ENCODE peak calls at places on chromosomes 3 and 15, in five cellular contexts. E is ovary, H is fibroblast of lung, Y is aorta, A is right lobe of liver. W is an unnamed sample.

GRCh38 chr3:188362405-188362831 is 208.5 kb downstream of the LPP start:
- DNase-seq in E (no peak), H (peak), Y (no peak), A (no peak), W (peak)

GRCh38 chr3:71087109-71088018 is 496.2 kb downstream of the FOXP1 start:
- DNase-seq in E (no peak), A (no peak), Y (no peak), H (peak), W (peak)

GRCh38 chr3:190435618-190436017 is 14.1 kb downstream of the TMEM207 start:
- DNase-seq in H (no peak), Y (no peak), A (no peak), E (no peak), W (no peak)

GRCh38 chr3:71916747-71917369 is 131.9 kb upstream of the PROK2 start:
- DNase-seq in Y (peak), A (peak), H (peak), E (peak), W (no peak)

GRCh38 chr3:31890742-31891469 is 90.2 kb downstream of the OSBPL10 start:
- DNase-seq in E (no peak), A (no peak), H (no peak), Y (no peak), W (no peak)

GRCh38 chr3:50441818-50442217 is 61.6 kb downstream of the CACNA2D2 start:
- DNase-seq in H (no peak), A (no peak), E (no peak), Y (no peak), W (no peak)

GRCh38 chr15:79004336-79004735 is 59.5 kb upstream of the CTSH start:
- DNase-seq in Y (peak), E (no peak), A (no peak), H (peak), W (peak)

GRCh38 chr3:71549948-71550347 is 33.6 kb downstream of the FOXP1 start:
- DNase-seq in A (no peak), E (no peak), Y (no peak), H (peak), W (no peak)

GRCh38 chr3:120908030-120908802 is at the start of gene STXBP5L:
- DNase-seq in A (peak), E (peak), Y (peak), H (peak), W (peak)

GRCh38 chr15:78047631-78048409 is 29.7 kb downstream of the TBC1D2B start:
- DNase-seq in E (no peak), Y (peak), A (no peak), H (peak), W (no peak)

GRCh38 chr3:22960326-22960984 is 242.7 kb upstream of the UBE2E2 start:
- DNase-seq in E (peak), A (no peak), Y (peak), H (peak), W (no peak)

GRCh38 chr3:10511809-10512494 is 6.6 kb upstream of the ATP2B2 start:
- DNase-seq in A (no peak), Y (peak), E (no peak), H (peak), W (peak)

GRCh38 chr15:65423977-65424679 is 1.4 kb upstream of the IGDCC4 start:
- DNase-seq in E (no peak), H (peak), Y (no peak), A (no peak), W (peak)

GRCh38 chr3:13193320-13194284 is 120.4 kb upstream of the IQSEC1 start:
- DNase-seq in A (no peak), E (no peak), Y (no peak), H (no peak), W (peak)

GRCh38 chr3:49266410-49267170 is 10.4 kb downstream of the C3orf62 start:
- DNase-seq in E (no peak), Y (no peak), H (no peak), A (no peak), W (no peak)

GRCh38 chr15:74399511-74400312 is 32.3 kb upstream of the CYP11A1 start:
- DNase-seq in E (no peak), Y (no peak), H (peak), A (no peak), W (peak)

GRCh38 chr15:66287461-66288055 is 5.8 kb upstream of the DIS3L start:
- DNase-seq in H (peak), Y (no peak), E (no peak), A (no peak), W (peak)

GRCh38 chr3:149705416-149705815 is 46.9 kb downstream of the COMMD2 start:
- DNase-seq in Y (no peak), H (no peak), A (no peak), E (no peak), W (no peak)

GRCh38 chr3:117587416-117587815 is 877.8 kb downstream of the TUSC7 start:
- DNase-seq in A (no peak), Y (no peak), E (no peak), H (no peak), W (no peak)

GRCh38 chr3:66693461-66693912 is 192.7 kb upstream of the LRIG1 start:
- DNase-seq in E (peak), A (peak), Y (no peak), H (peak), W (peak)

GRCh38 chr15:73265536-73266153 is 103.1 kb downstream of the HCN4 start:
- DNase-seq in Y (no peak), E (peak), A (no peak), H (peak), W (peak)

GRCh38 chr3:126750760-126751129 is 46.7 kb downstream of the CHCHD6 start:
- DNase-seq in A (no peak), Y (no peak), H (no peak), E (no peak), W (peak)
- H3K27ac ChIP-seq in A (no peak), Y (no peak), H (no peak), E (no peak), W (no peak)

DNA sequence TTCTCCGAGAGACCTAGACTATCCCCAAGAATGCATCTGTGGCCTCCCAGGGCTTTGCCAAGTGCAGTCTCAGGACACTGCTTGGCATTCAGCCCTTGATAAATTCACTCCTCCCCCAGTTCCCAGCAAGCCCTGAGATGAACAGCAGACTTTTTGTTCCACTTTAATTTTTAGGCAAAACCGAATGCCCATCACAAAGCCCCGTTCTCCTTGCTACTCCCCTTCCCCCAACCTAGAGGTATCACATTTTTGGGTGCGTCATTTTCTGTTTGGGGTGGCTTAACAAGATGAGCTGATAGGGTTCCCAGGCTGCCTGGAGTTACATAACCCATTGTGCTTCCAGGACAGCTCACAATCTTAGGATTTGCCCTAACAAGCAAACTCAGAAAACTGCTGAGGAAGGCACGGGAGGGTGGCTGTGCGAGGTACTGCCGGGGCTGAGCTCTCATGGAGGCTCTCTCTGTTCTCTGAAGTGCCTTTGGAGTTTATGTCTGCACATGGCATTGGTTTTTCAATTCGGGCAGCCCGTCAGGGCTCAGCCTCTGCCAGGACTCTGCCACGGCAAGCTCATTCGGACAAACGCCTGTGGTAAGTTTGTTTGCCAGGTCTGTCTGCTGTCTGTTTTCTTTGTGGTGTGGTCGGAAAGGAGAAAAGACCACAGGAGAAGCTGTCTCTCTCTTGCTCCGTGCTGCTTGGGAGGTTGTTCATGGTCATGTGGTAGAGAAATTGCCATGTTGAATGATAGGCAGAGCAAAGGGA is at the start of gene TRAK1:
- DNase-seq in E (no peak), A (no peak), H (no peak), Y (no peak), W (peak)
- H3K27ac ChIP-seq in E (no peak), A (no peak), H (peak), Y (no peak), W (peak)

DNA sequence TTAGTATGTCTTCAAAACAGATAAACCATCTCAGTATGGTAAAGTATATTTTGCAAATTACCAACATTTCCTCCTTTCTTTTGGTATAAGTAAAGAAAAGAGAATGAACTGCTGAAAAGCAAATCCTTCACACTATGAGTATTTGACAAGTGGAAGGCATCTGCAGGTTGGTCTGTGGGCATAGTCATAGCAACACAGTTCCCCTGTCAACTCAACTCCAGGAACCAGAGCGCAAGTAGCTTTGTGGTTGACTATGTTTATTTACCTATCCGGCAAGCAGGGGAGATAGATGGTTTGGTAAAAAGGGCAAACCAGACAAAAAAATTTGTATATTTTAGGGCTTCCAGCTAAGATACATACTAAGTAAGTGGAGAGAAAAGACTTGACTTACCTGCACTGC is 88.3 kb upstream of the PPIB start:
- DNase-seq in E (no peak), Y (no peak), H (peak), A (no peak), W (no peak)
- H3K27ac ChIP-seq in E (no peak), Y (no peak), H (no peak), A (no peak), W (peak)

GRCh38 chr15:92992712-92993111 is 92.6 kb downstream of the CHD2 start:
- DNase-seq in Y (no peak), H (no peak), A (no peak), E (no peak), W (no peak)

GRCh38 chr15:92984161-92984560 is 84.0 kb downstream of the CHD2 start:
- DNase-seq in A (no peak), E (no peak), H (no peak), Y (no peak), W (no peak)

GRCh38 chr15:92989469-92989868 is 89.3 kb downstream of the CHD2 start:
- DNase-seq in H (no peak), A (no peak), Y (no peak), E (no peak), W (no peak)
- H3K27ac ChIP-seq in H (no peak), A (no peak), Y (no peak), E (no peak), W (no peak)

DNA sequence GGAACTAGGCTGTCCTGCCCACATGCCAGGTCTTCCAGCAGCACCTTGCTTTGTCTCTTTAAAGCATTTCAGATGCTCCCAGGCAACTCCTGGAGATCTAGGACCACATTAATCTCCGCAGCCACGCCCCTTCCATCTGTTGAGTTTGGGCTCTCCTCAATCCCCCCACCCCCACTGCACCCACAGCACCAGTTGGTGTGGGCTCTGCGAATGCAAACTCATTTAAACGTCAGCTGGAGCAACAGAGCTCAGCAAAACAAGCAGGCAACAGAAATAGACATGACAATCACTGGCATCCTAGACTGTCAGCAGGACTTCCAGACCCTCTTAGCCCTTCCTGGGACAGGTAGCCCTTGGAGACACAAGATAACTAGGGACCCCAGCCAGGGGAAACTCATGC is 106.9 kb downstream of the LSM3 start:
- DNase-seq in E (no peak), H (no peak), A (no peak), Y (no peak), W (peak)
- H3K27ac ChIP-seq in E (no peak), H (no peak), A (no peak), Y (no peak), W (no peak)

DNA sequence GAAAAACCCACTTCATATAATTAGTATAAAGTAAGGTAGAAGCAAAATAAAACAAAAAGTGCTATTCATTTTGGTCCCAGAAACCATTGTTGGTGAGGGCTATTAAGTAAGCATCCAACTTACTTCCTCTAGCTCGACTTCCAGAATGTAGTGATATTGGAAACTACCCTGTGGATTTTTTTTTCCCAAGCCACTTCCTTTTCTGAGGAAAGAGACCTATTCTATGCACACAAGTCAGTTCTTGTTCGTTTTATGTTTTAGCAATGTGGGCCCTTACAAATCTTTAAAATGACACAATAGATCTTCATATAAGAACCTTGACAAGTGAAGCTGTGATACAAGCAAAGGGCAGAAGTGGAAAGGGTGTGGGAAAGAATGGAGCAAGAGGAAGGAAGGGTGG is 402.0 kb upstream of the TBL1XR1 start:
- DNase-seq in A (no peak), H (no peak), E (no peak), Y (no peak), W (no peak)
- H3K27ac ChIP-seq in A (no peak), H (no peak), E (no peak), Y (no peak), W (no peak)